ENCODE peak calls at places on chromosomes 5 and 9, in ten cellular contexts. B, R, V, W, K, L, X, Z, J and O are unnamed samples.

GRCh38 chr5:125679522-125679921 is 743.7 kb upstream of the GRAMD2B start:
- DNase-seq in B (no peak), R (no peak), V (no peak), W (no peak), K (no peak), L (no peak), X (no peak), Z (no peak), J (no peak), O (no peak)

GRCh38 chr5:142717582-142718215 is 31.8 kb upstream of the FGF1 start:
- DNase-seq in B (no peak), R (no peak), V (peak), W (peak), K (peak), L (peak), X (no peak), Z (no peak), J (no peak), O (peak)

GRCh38 chr5:132807163-132807838 is 5.8 kb upstream of the SOWAHA start:
- DNase-seq in B (no peak), R (no peak), V (peak), W (no peak), K (peak), L (peak), X (peak), Z (no peak), J (no peak), O (peak)

GRCh38 chr5:168477060-168477459 is 9.2 kb upstream of the RARS1 start:
- DNase-seq in B (no peak), R (no peak), V (no peak), W (no peak), K (no peak), L (no peak), X (no peak), Z (no peak), J (no peak), O (no peak)

GRCh38 chr5:95599252-95599651 is 20.6 kb upstream of the GPR150 start:
- DNase-seq in B (no peak), R (no peak), V (no peak), W (no peak), K (no peak), L (no peak), X (no peak), Z (no peak), J (no peak), O (peak)

GRCh38 chr5:113042491-113043243 is 66.1 kb downstream of the DCP2 start:
- DNase-seq in B (no peak), R (no peak), V (no peak), W (no peak), K (no peak), L (no peak), X (no peak), Z (no peak), J (no peak), O (peak)

GRCh38 chr9:76394896-76395244 is 644 bp upstream of the RFK start:
- DNase-seq in B (peak), R (peak), V (peak), W (no peak), K (peak), L (peak), X (no peak), Z (peak), J (peak), O (peak)

GRCh38 chr5:31674371-31674770 is 35.4 kb downstream of the PDZD2 start:
- DNase-seq in B (no peak), R (no peak), V (no peak), W (no peak), K (no peak), L (no peak), X (no peak), Z (no peak), J (no peak), O (no peak)

GRCh38 chr9:130973686-130974281 is 34.7 kb upstream of the FIBCD1 start:
- DNase-seq in B (no peak), R (no peak), V (no peak), W (no peak), K (no peak), L (no peak), X (no peak), Z (no peak), J (no peak), O (no peak)

GRCh38 chr9:76403352-76403751 is 9.1 kb upstream of the RFK start:
- DNase-seq in B (no peak), R (no peak), V (peak), W (no peak), K (peak), L (peak), X (no peak), Z (no peak), J (no peak), O (peak)

GRCh38 chr9:38081356-38082108 is 12.5 kb upstream of the SHB start:
- DNase-seq in B (no peak), R (no peak), V (no peak), W (no peak), K (no peak), L (no peak), X (no peak), Z (no peak), J (no peak), O (no peak)

GRCh38 chr9:14314424-14314928 is 535 bp upstream of the NFIB start:
- DNase-seq in B (no peak), R (peak), V (peak), W (peak), K (no peak), L (no peak), X (no peak), Z (no peak), J (peak), O (peak)

GRCh38 chr5:123807177-123807900 is 295.4 kb downstream of the CSNK1G3 start:
- DNase-seq in B (no peak), R (no peak), V (no peak), W (no peak), K (no peak), L (peak), X (no peak), Z (no peak), J (no peak), O (no peak)

GRCh38 chr5:72151169-72151568 is 43.9 kb downstream of the MAP1B start:
- DNase-seq in B (no peak), R (no peak), V (no peak), W (no peak), K (no peak), L (no peak), X (no peak), Z (no peak), J (no peak), O (no peak)

GRCh38 chr9:80157561-80157983 is 585.8 kb downstream of the TLE4 start:
- DNase-seq in B (no peak), R (no peak), V (no peak), W (no peak), K (no peak), L (no peak), X (no peak), Z (no peak), J (no peak), O (no peak)

GRCh38 chr5:179700401-179700918 is 1.7 kb downstream of the CANX start:
- DNase-seq in B (no peak), R (no peak), V (no peak), W (no peak), K (peak), L (no peak), X (no peak), Z (no peak), J (no peak), O (peak)

GRCh38 chr5:124919752-124920151 is 173.3 kb upstream of the ZNF608 start:
- DNase-seq in B (no peak), R (no peak), V (no peak), W (no peak), K (no peak), L (no peak), X (no peak), Z (no peak), J (no peak), O (no peak)

GRCh38 chr5:60577116-60577515 is 122.8 kb downstream of the DEPDC1B start:
- DNase-seq in B (no peak), R (no peak), V (no peak), W (no peak), K (no peak), L (no peak), X (no peak), Z (no peak), J (no peak), O (no peak)

GRCh38 chr9:113148377-113148715 is 2.5 kb upstream of the SLC31A2 start:
- DNase-seq in B (no peak), R (no peak), V (no peak), W (no peak), K (no peak), L (no peak), X (no peak), Z (no peak), J (no peak), O (no peak)

GRCh38 chr9:79210541-79211243 is 361.1 kb upstream of the TLE4 start:
- DNase-seq in B (no peak), R (no peak), V (no peak), W (no peak), K (no peak), L (no peak), X (no peak), Z (no peak), J (no peak), O (no peak)

GRCh38 chr9:115289757-115290208 is 171.8 kb upstream of the TNC start:
- DNase-seq in B (no peak), R (no peak), V (no peak), W (no peak), K (no peak), L (no peak), X (no peak), Z (no peak), J (no peak), O (no peak)